ENCODE peak calls at places on chromosomes 11 and 22, in seven cellular contexts. One of them, this sample, is unnamed.

GRCh38 chr11:73159981-73160777 is 18.1 kb upstream of the FCHSD2 start:
- DNase-seq in HCT116: no peak
- DNase-seq in mammary epithelial cell: no peak
- DNase-seq in K562: no peak
- DNase-seq in neural progenitor cell: no peak
- DNase-seq in GM23248: no peak
- DNase-seq in astrocyte: no peak
- DNase-seq in this sample: no peak

GRCh38 chr22:48756146-48757111 is 1071.2 kb downstream of the BRD1 start:
- DNase-seq in mammary epithelial cell: no peak
- DNase-seq in GM23248: no peak
- DNase-seq in K562: no peak
- DNase-seq in HCT116: no peak
- DNase-seq in neural progenitor cell: no peak
- DNase-seq in astrocyte: no peak
- DNase-seq in this sample: no peak

GRCh38 chr22:48185071-48185470 is 1422.6 kb downstream of the TBC1D22A start:
- DNase-seq in neural progenitor cell: no peak
- DNase-seq in GM23248: no peak
- DNase-seq in K562: no peak
- DNase-seq in HCT116: no peak
- DNase-seq in astrocyte: no peak
- DNase-seq in mammary epithelial cell: no peak
- DNase-seq in this sample: no peak

GRCh38 chr11:47714554-47715081 is 551 bp downstream of the AGBL2 start:
- DNase-seq in mammary epithelial cell: peak; percentile 56
- DNase-seq in K562: no peak
- DNase-seq in neural progenitor cell: peak; percentile 6
- DNase-seq in HCT116: no peak
- DNase-seq in GM23248: peak; percentile 53
- DNase-seq in astrocyte: no peak
- DNase-seq in this sample: no peak

GRCh38 chr11:41786087-41786486 is 326.6 kb upstream of the LRRC4C start:
- DNase-seq in HCT116: no peak
- DNase-seq in K562: no peak
- DNase-seq in astrocyte: peak; percentile 35
- DNase-seq in mammary epithelial cell: peak; percentile 30
- DNase-seq in GM23248: no peak
- DNase-seq in neural progenitor cell: no peak
- DNase-seq in this sample: no peak

GRCh38 chr22:39095971-39096370 is 1.1 kb upstream of the APOBEC3H start:
- DNase-seq in HCT116: no peak
- DNase-seq in neural progenitor cell: no peak
- DNase-seq in K562: no peak
- DNase-seq in astrocyte: no peak
- DNase-seq in mammary epithelial cell: no peak
- DNase-seq in GM23248: no peak
- DNase-seq in this sample: no peak

GRCh38 chr22:27597703-27598444 is 203.7 kb downstream of the MN1 start:
- DNase-seq in HCT116: peak; percentile 22
- DNase-seq in neural progenitor cell: no peak
- DNase-seq in GM23248: peak; percentile 20
- DNase-seq in mammary epithelial cell: peak; percentile 28
- DNase-seq in K562: peak; percentile 63
- DNase-seq in astrocyte: no peak
- DNase-seq in this sample: no peak

GRCh38 chr22:47610281-47610680 is 847.8 kb downstream of the TBC1D22A start:
- DNase-seq in K562: no peak
- DNase-seq in GM23248: no peak
- DNase-seq in mammary epithelial cell: no peak
- DNase-seq in HCT116: no peak
- DNase-seq in astrocyte: no peak
- DNase-seq in neural progenitor cell: no peak
- DNase-seq in this sample: no peak

GRCh38 chr11:284081-285020 is 4.6 kb upstream of the PGGHG start:
- DNase-seq in astrocyte: no peak
- DNase-seq in GM23248: no peak
- DNase-seq in K562: no peak
- DNase-seq in HCT116: no peak
- DNase-seq in neural progenitor cell: no peak
- DNase-seq in mammary epithelial cell: no peak
- DNase-seq in this sample: no peak

GRCh38 chr11:17012712-17013547 is 1.3 kb downstream of the PLEKHA7 start:
- DNase-seq in astrocyte: peak; percentile 71
- DNase-seq in mammary epithelial cell: peak; percentile 81
- DNase-seq in GM23248: peak; percentile 21
- DNase-seq in neural progenitor cell: peak; percentile 78
- DNase-seq in K562: no peak
- DNase-seq in HCT116: peak; percentile 12
- DNase-seq in this sample: no peak

GRCh38 chr11:62611705-62612365 is 740 bp downstream of the EML3 start:
- DNase-seq in GM23248: peak; percentile 87
- DNase-seq in K562: peak; percentile 60
- DNase-seq in mammary epithelial cell: peak; percentile 50
- DNase-seq in HCT116: no peak
- DNase-seq in neural progenitor cell: peak; percentile 60
- DNase-seq in astrocyte: peak; percentile 60
- DNase-seq in this sample: no peak

GRCh38 chr22:32622004-32622761 is 147.6 kb downstream of the FBXO7 start:
- DNase-seq in astrocyte: peak; percentile 84
- DNase-seq in mammary epithelial cell: no peak
- DNase-seq in neural progenitor cell: peak; percentile 95
- DNase-seq in GM23248: peak; percentile 86
- DNase-seq in K562: no peak
- DNase-seq in HCT116: no peak
- DNase-seq in this sample: no peak

GRCh38 chr11:91932151-91932821 is 292.3 kb upstream of the FAT3 start:
- DNase-seq in astrocyte: peak; percentile 25
- DNase-seq in mammary epithelial cell: no peak
- DNase-seq in GM23248: peak; percentile 29
- DNase-seq in neural progenitor cell: no peak
- DNase-seq in HCT116: no peak
- DNase-seq in K562: no peak
- DNase-seq in this sample: no peak

GRCh38 chr11:91922846-91923245 is 301.8 kb upstream of the FAT3 start:
- DNase-seq in K562: no peak
- DNase-seq in mammary epithelial cell: no peak
- DNase-seq in astrocyte: no peak
- DNase-seq in GM23248: no peak
- DNase-seq in neural progenitor cell: no peak
- DNase-seq in HCT116: no peak
- DNase-seq in this sample: no peak

GRCh38 chr11:91921974-91922373 is 302.6 kb upstream of the FAT3 start:
- DNase-seq in neural progenitor cell: no peak
- DNase-seq in mammary epithelial cell: peak; percentile 57
- DNase-seq in K562: no peak
- DNase-seq in astrocyte: peak; percentile 29
- DNase-seq in HCT116: no peak
- DNase-seq in GM23248: no peak
- DNase-seq in this sample: no peak

GRCh38 chr11:91926967-91927366 is 297.7 kb upstream of the FAT3 start:
- DNase-seq in astrocyte: no peak
- DNase-seq in HCT116: no peak
- DNase-seq in mammary epithelial cell: no peak
- DNase-seq in GM23248: no peak
- DNase-seq in K562: no peak
- DNase-seq in neural progenitor cell: no peak
- DNase-seq in this sample: no peak

DNA sequence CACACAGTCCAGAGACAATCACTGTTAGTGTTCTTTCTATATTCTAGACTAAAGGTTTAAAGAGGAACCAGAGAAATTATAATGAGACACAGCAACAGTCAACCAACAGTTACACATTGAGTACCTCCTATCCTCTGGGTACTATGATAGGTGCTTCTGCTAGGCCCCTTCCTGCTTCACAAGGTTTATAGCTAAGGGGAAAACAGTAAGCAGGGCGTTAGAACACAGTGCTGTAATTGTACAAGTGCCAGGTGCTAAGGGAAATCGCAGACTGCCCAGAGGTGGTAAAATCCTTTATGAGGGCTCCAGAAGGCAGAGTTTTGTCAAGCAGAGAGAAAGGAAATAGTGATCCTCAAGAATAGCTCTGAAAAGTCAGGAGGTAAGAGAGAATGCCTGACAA is 297.2 kb upstream of the FAT3 start:
- DNase-seq in mammary epithelial cell: no peak
- DNase-seq in neural progenitor cell: no peak
- DNase-seq in GM23248: no peak
- DNase-seq in astrocyte: no peak
- DNase-seq in K562: no peak
- DNase-seq in HCT116: no peak
- DNase-seq in this sample: no peak
- H3K9ac ChIP-seq in mammary epithelial cell: no peak overlapping the region
- H3K9ac ChIP-seq in neural progenitor cell: no peak overlapping the region
- H3K9ac ChIP-seq in GM23248: no peak overlapping the region
- H3K9ac ChIP-seq in astrocyte: no peak overlapping the region
- H3K9ac ChIP-seq in K562: no peak overlapping the region
- H3K9ac ChIP-seq in HCT116: no peak overlapping the region
- H3K9ac ChIP-seq in this sample: no peak overlapping the region

GRCh38 chr11:120172054-120172881 is 34.4 kb upstream of the TRIM29 start:
- DNase-seq in HCT116: peak; percentile 36
- DNase-seq in neural progenitor cell: peak; percentile 91
- DNase-seq in mammary epithelial cell: peak; percentile 52
- DNase-seq in GM23248: peak; percentile 87
- DNase-seq in K562: peak; percentile 72
- DNase-seq in astrocyte: no peak
- DNase-seq in this sample: no peak
- TF ChIP-seq EZH2 in HCT116: no peak
- TF ChIP-seq EZH2 in neural progenitor cell: no peak
- TF ChIP-seq EZH2 in mammary epithelial cell: no peak
- TF ChIP-seq EZH2 in GM23248: no peak
- TF ChIP-seq EZH2 in K562: no peak
- TF ChIP-seq EZH2 in astrocyte: no peak
- TF ChIP-seq EZH2 in this sample: no peak

GRCh38 chr11:69470301-69470700 is 11.2 kb upstream of the LINC01488 start:
- DNase-seq in GM23248: no peak
- DNase-seq in HCT116: no peak
- DNase-seq in astrocyte: no peak
- DNase-seq in neural progenitor cell: no peak
- DNase-seq in mammary epithelial cell: no peak
- DNase-seq in K562: no peak
- DNase-seq in this sample: no peak

GRCh38 chr11:69467646-69468045 is 13.8 kb upstream of the LINC01488 start:
- DNase-seq in neural progenitor cell: no peak
- DNase-seq in K562: peak; percentile 55
- DNase-seq in mammary epithelial cell: no peak
- DNase-seq in GM23248: no peak
- DNase-seq in HCT116: no peak
- DNase-seq in astrocyte: no peak
- DNase-seq in this sample: no peak

GRCh38 chr11:69468236-69468635 is 13.2 kb upstream of the LINC01488 start:
- DNase-seq in astrocyte: no peak
- DNase-seq in mammary epithelial cell: no peak
- DNase-seq in neural progenitor cell: no peak
- DNase-seq in HCT116: no peak
- DNase-seq in K562: no peak
- DNase-seq in GM23248: no peak
- DNase-seq in this sample: no peak

GRCh38 chr11:69470793-69471192 is 10.7 kb upstream of the LINC01488 start:
- DNase-seq in GM23248: no peak
- DNase-seq in astrocyte: no peak
- DNase-seq in mammary epithelial cell: no peak
- DNase-seq in HCT116: no peak
- DNase-seq in neural progenitor cell: no peak
- DNase-seq in K562: no peak
- DNase-seq in this sample: no peak

DNA sequence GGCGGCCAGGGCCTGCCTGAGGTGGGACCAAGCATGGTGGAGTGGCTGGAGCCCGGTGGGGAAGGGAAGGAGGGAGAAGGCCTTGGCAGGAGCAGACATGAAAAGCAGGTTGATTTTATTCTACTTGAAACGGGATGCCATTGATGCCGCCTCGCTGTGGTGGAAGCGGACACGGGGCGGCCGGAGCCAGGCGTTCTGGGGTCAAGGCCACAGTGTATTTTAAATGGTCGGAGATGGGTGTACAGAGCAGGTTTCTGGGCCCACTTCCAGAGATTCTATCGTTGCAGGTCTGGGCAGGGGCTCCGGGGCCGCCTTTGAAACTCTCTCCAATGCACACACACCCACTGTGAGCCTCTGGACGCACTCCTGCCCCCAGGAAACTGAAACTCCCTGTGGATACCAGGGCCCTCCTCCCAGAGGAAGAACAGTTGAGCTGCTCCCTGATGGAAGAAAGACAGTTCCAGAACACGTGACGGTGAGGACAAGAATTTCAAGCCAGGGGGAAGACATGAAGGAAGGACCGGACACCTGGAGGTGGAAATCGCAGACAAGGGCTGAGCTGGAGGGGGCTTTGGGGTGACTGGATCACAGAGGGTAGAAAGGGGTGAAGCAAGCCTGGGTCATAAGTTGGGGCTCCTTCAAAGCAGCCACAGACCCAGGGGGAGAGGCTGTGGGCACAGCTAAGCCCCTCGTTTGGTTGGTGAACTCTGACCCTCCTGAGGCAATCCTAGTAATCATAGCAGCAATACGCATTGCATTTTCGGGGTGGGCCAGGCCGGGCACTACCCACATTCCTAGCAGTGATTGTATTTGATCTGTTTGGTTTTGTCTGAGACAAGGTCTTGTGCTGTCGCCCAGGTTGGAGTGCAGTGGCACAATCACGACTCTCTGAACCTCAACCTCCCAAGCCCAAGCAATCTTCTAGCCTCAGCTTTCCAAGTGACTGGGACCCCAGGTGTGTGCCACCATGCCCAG is 12.3 kb upstream of the LINC01488 start:
- DNase-seq in GM23248: no peak
- DNase-seq in HCT116: no peak
- DNase-seq in K562: no peak
- DNase-seq in neural progenitor cell: no peak
- DNase-seq in astrocyte: no peak
- DNase-seq in mammary epithelial cell: no peak
- DNase-seq in this sample: no peak
- H3K9ac ChIP-seq in GM23248: no peak overlapping the region
- H3K9ac ChIP-seq in HCT116: no peak overlapping the region
- H3K9ac ChIP-seq in K562: no peak overlapping the region
- H3K9ac ChIP-seq in neural progenitor cell: no peak overlapping the region
- H3K9ac ChIP-seq in astrocyte: no peak overlapping the region
- H3K9ac ChIP-seq in mammary epithelial cell: no peak overlapping the region
- H3K9ac ChIP-seq in this sample: no peak overlapping the region

DNA sequence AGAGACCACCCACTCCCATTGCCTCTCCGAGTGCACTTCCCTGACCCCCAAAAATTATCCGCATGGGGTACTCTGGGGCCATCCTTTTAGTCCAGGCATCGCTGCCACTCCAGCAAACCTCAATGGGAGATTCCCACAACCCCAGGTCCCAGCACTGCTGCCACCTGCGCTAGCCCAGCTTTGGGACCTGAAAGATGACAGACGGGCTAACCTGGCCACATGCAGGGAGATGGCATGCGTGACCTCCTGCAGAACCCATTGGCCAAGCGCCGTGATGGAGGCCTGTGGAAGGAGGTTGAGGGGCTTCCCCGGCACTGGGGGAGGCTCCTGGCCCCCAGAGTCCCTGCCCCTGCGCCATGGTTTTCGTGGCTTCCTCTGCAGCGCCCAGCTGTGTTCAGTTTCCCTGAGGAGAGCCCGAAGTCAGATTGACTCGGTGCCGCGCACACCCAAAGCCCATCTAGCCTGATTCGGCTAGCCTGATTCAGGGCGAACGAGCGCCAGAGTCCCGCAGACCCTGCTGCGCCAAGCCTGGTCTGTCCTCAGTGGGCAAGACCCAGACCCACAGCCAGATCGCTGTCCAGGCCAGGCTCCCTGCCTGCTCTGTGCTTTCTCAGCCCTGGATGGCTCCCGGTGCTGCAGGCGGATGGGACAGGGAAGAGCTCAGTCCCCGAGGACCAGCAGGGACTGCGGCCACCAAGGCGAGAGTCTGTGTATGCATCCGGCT is 751 bp upstream of the WNT7B start:
- DNase-seq in K562: no peak
- DNase-seq in neural progenitor cell: peak; percentile 77
- DNase-seq in mammary epithelial cell: no peak
- DNase-seq in astrocyte: no peak
- DNase-seq in HCT116: no peak
- DNase-seq in GM23248: peak; percentile 53
- DNase-seq in this sample: no peak
- TF ChIP-seq EZH2 in K562: no peak
- TF ChIP-seq EZH2 in neural progenitor cell: peak; percentile 92
- TF ChIP-seq EZH2 in mammary epithelial cell: peak; percentile 18
- TF ChIP-seq EZH2 in astrocyte: peak; percentile 89
- TF ChIP-seq EZH2 in HCT116: no peak
- TF ChIP-seq EZH2 in GM23248: peak; percentile 81
- TF ChIP-seq EZH2 in this sample: no peak